ENCODE peak calls at places on chromosome 18, in six cellular contexts. I, S, J, G, U and H are unnamed samples.

GRCh38 chr18:31102020-31102684 is at the start of gene DSC2:
- DNase-seq in I (peak), S (no peak), J (peak), G (peak), U (peak), H (peak)

GRCh38 chr18:26634631-26635030 is 86.3 kb upstream of the KCTD1 start:
- DNase-seq in I (no peak), S (no peak), J (no peak), G (no peak), U (no peak), H (no peak)

GRCh38 chr18:48979944-48980890 is 29.5 kb upstream of the SMAD7 start:
- DNase-seq in I (peak), S (no peak), J (peak), G (no peak), U (no peak), H (no peak)

GRCh38 chr18:2846638-2847340 is at the start of gene EMILIN2:
- DNase-seq in I (peak), S (no peak), J (no peak), G (peak), U (peak), H (peak)

GRCh38 chr18:50429207-50429948 is 54.5 kb downstream of the SKA1 start:
- DNase-seq in I (peak), S (no peak), J (peak), G (no peak), U (peak), H (no peak)

GRCh38 chr18:62294073-62294472 is 31.0 kb upstream of the TNFRSF11A start:
- DNase-seq in I (no peak), S (no peak), J (no peak), G (no peak), U (no peak), H (no peak)

GRCh38 chr18:75211721-75212625 is 1.4 kb downstream of the TSHZ1 start:
- DNase-seq in I (peak), S (no peak), J (peak), G (peak), U (peak), H (peak)

GRCh38 chr18:71221405-71221804 is 932.6 kb downstream of the SOCS6 start:
- DNase-seq in I (no peak), S (no peak), J (no peak), G (no peak), U (no peak), H (no peak)

GRCh38 chr18:73577365-73577764 is 570.3 kb downstream of the FBXO15 start:
- DNase-seq in I (no peak), S (no peak), J (no peak), G (no peak), U (no peak), H (no peak)

DNA sequence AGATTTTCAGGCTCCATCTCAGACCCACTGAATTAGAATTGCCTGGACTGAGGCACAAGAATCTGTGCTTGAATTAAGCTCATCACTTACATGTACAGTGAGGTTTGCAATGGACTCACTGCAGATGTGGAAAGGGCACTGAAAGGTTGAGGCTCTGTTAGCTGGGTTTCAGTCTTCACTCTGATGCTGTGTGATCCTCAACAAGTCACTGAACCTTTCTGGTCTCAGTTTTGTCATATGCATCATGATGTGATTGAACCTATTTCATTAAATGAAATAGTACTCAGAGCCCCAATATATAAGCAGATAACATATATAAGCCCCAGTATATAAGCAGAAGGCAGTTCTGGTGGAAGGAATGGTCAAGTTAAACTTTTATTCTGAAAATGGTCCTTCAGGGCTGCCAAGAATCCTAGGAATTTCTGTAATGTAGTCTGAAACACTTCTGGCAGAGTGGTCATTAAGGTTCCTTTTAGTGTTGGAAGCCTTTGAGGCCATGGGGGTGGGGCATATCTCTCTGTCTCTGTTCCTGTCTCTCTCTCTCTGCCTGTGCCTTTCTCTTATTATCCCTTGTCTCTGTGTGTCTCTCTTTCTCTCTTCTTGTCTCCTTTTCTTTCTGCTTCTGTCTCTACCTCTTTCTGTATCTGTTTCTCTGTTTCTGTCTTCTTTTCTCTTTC is 110.4 kb downstream of the ADCYAP1 start:
- DNase-seq in I (no peak), S (no peak), J (no peak), G (no peak), U (peak), H (peak)
- TF ChIP-seq CREB1 in I (no peak), S (no peak), J (no peak), G (no peak), U (no peak), H (no peak)

GRCh38 chr18:13051159-13051558 is 60.0 kb downstream of the CEP192 start:
- DNase-seq in I (no peak), S (no peak), J (no peak), G (no peak), U (no peak), H (no peak)

GRCh38 chr18:13048061-13048605 is 57.0 kb downstream of the CEP192 start:
- DNase-seq in I (no peak), S (no peak), J (no peak), G (no peak), U (no peak), H (no peak)

DNA sequence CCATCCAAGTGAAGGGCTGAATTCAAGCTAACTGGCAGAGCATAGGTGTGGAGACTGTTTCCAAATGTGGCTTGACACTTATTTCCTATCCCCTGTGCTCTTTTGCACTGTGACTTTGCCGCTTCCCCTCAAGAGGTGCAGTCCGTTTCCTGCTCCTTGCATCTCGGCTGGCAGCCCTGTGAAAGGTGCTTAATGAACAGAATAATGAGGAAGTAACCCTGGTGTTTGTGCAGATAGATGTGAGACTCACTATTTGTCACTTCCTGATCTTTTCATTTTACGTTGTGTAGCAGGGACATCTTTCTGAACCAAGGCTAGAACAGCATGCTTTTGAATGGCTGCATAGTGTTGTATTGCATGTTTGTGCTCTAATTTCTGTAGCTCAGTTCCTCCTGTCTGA is 60.8 kb downstream of the CEP192 start:
- DNase-seq in I (no peak), S (peak), J (no peak), G (no peak), U (no peak), H (no peak)
- TF ChIP-seq CREB1 in I (no peak), S (no peak), J (no peak), G (no peak), U (no peak), H (no peak)

GRCh38 chr18:76490701-76491171 is 4.3 kb downstream of the ZNF516 start:
- DNase-seq in I (no peak), S (no peak), J (no peak), G (no peak), U (peak), H (peak)

GRCh38 chr18:76492669-76493212 is 2.3 kb downstream of the ZNF516 start:
- DNase-seq in I (peak), S (peak), J (peak), G (peak), U (peak), H (peak)

GRCh38 chr18:76493213-76494107 is 1.6 kb downstream of the ZNF516 start:
- DNase-seq in I (peak), S (no peak), J (peak), G (no peak), U (peak), H (no peak)

GRCh38 chr18:76491436-76491800 is 3.6 kb downstream of the ZNF516 start:
- DNase-seq in I (peak), S (no peak), J (peak), G (no peak), U (peak), H (peak)

DNA sequence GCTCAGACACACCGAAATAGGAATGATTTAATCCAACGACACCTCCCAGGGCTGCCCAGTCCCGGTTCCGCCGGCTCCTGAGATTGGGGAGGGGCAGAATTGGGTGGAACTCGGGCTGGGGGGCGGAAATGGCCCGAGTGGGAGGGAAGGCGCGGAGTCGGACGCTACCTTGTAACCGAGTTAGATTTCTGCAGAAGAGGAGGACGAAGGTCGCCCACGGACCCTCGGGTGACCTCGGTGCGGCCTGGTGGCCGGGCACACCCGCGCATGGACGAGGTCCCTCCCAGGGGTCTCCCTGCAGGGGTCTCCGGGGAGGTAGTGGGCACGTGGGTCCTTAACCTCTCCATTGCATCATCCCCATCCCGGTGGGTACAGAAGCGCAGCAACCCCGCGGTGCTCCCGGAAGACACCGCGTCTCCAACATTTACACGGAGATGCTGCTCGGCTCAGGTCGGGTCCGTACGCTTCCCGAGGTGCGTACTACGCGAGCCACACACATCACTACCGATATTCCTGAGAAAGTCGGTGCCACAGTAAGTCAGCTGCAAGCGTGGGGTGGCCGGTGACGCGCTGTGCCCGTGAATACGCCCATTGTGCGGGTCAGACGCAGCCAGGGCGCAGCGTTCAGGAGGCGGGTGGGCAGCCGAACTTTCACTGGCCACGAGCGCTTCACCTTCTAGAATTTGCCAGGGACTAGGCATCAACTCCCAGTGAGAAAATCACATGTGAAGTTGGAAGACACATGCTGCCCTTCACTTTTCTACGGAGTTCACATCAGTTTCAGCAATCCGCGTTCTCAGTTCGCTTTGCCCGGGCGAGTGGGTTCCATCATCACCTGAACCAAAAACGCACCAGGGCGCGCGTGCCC is 3.0 kb downstream of the ZNF516 start:
- DNase-seq in I (no peak), S (no peak), J (no peak), G (peak), U (peak), H (peak)
- TF ChIP-seq CREB1 in I (no peak), S (no peak), J (no peak), G (peak), U (no peak), H (no peak)

GRCh38 chr18:8448091-8448490 is 161.1 kb upstream of the RAB12 start:
- DNase-seq in I (no peak), S (no peak), J (no peak), G (no peak), U (no peak), H (no peak)

GRCh38 chr18:8450013-8450412 is 159.2 kb upstream of the RAB12 start:
- DNase-seq in I (peak), S (no peak), J (no peak), G (peak), U (peak), H (peak)

GRCh38 chr18:8454136-8454535 is 155.1 kb upstream of the RAB12 start:
- DNase-seq in I (no peak), S (no peak), J (no peak), G (no peak), U (no peak), H (no peak)

GRCh38 chr18:8453528-8453927 is 155.7 kb upstream of the RAB12 start:
- DNase-seq in I (peak), S (no peak), J (no peak), G (no peak), U (no peak), H (no peak)

GRCh38 chr18:8450898-8451665 is 158.2 kb upstream of the RAB12 start:
- DNase-seq in I (no peak), S (no peak), J (peak), G (no peak), U (peak), H (peak)
- TF ChIP-seq CREB1 in I (no peak), S (no peak), J (no peak), G (no peak), U (no peak), H (no peak)

DNA sequence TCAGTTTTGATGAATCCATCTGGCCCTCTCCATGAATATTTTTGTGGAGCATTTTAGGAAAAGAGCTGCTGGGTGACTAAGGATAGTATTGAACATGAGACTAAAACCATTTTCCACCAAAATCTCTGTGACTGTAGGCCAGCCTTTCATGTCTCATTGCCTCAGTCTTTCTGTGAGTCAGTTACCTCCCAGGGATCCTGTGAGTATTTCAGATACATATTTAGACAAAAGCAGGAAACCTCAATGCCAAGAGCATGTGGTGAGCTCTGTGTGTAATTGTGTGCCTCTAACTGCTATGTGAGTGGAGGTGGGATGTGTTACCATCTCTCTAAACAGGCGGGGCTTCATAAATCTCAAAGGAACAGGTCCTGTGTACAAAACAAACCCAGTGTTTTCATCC is 477.7 kb upstream of the DCC start:
- DNase-seq in I (no peak), S (no peak), J (no peak), G (no peak), U (no peak), H (no peak)
- TF ChIP-seq CREB1 in I (no peak), S (no peak), J (no peak), G (no peak), U (no peak), H (no peak)

GRCh38 chr18:38367473-38367872 is 801.9 kb upstream of the CELF4 start:
- DNase-seq in I (no peak), S (no peak), J (no peak), G (no peak), U (peak), H (no peak)
- TF ChIP-seq CREB1 in I (no peak), S (no peak), J (no peak), G (no peak), U (no peak), H (no peak)

GRCh38 chr18:8812631-8813030 is 107.3 kb downstream of the MTCL1 start:
- DNase-seq in I (no peak), S (no peak), J (no peak), G (no peak), U (no peak), H (no peak)
- TF ChIP-seq CREB1 in I (no peak), S (no peak), J (no peak), G (no peak), U (no peak), H (no peak)

DNA sequence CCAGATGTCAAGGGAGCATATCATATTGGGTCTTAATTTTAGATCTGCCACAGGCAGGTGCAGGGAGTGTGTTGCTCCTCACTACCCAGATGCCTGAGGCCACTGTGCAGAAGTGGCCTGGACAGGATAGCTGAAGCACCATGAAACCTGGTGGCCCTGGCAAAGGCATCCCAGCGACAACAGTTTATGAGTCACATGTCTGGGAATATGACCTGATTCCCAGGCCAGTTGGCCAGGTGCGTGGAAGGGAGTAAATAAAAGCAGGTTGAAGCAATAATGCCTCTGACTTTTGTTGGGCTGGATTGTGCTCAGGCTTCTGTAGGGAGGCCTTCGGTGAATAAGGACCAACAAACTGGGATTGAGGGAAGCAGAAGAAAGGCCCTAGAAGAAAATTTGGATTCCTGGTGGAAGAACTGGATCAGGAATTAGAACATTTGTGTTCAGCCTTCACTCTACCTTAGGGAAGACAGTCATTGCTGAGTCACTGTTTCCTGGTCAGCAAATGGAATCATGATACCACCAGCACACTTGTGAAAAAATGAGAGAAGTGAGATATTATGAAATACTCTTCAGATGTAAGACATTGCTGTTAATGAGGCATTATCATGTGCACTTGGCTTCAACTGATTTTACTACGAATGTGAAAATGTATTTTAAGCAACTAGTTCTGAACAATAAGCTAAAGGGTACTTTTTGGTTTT is 78.4 kb upstream of the ZNF516 start:
- DNase-seq in I (no peak), S (no peak), J (no peak), G (no peak), U (no peak), H (no peak)
- TF ChIP-seq CREB1 in I (no peak), S (no peak), J (no peak), G (no peak), U (no peak), H (no peak)